ENCODE peak calls at places on chromosomes 12 and 14, in six cellular contexts. T is cardiac muscle cell, M is activated T-helper 1 cell treated with Interleukin-2 at 50 U/mL for 16 hours, U is NCI-H187, D is neural crest cell, N is psoas muscle. F is an unnamed sample.

GRCh38 chr14:36293824-36294223 is 26.6 kb downstream of the MBIP start:
- DNase-seq in T (peak), M (no peak), U (no peak), D (no peak), N (no peak), F (no peak)

GRCh38 chr12:53222170-53223005 is 9.6 kb downstream of the RARG start:
- DNase-seq in T (no peak), M (no peak), U (no peak), D (no peak), N (no peak), F (no peak)

GRCh38 chr12:51009038-51009437 is 17.1 kb downstream of the SLC11A2 start:
- DNase-seq in T (peak), M (peak), U (no peak), D (no peak), N (peak), F (peak)

GRCh38 chr12:64990991-64991570 is 130.0 kb downstream of the WIF1 start:
- DNase-seq in T (no peak), M (no peak), U (no peak), D (no peak), N (no peak), F (no peak)

GRCh38 chr12:93894391-93895095 is 217.4 kb downstream of the CRADD start:
- DNase-seq in T (peak), M (no peak), U (peak), D (no peak), N (peak), F (peak)

GRCh38 chr14:93013368-93013719 is 90.4 kb downstream of the CHGA start:
- DNase-seq in T (peak), M (no peak), U (no peak), D (no peak), N (no peak), F (no peak)

GRCh38 chr14:100664841-100665425 is 61.8 kb upstream of the DLK1 start:
- DNase-seq in T (peak), M (no peak), U (no peak), D (no peak), N (peak), F (peak)

GRCh38 chr12:53939141-53940108 is 794 bp downstream of the HOXC13 start:
- DNase-seq in T (peak), M (no peak), U (no peak), D (no peak), N (peak), F (no peak)

GRCh38 chr12:96606134-96606533 is 116.8 kb downstream of the CFAP54 start:
- DNase-seq in T (no peak), M (no peak), U (no peak), D (no peak), N (no peak), F (no peak)

GRCh38 chr12:27571463-27571862 is 47.5 kb downstream of the PPFIBP1 start:
- DNase-seq in T (peak), M (no peak), U (no peak), D (no peak), N (no peak), F (no peak)

GRCh38 chr12:97386133-97386581 is 76.4 kb upstream of the RMST start:
- DNase-seq in T (no peak), M (no peak), U (no peak), D (no peak), N (no peak), F (no peak)

GRCh38 chr14:60266021-60266937 is 17.3 kb downstream of the PPM1A start:
- DNase-seq in T (peak), M (no peak), U (no peak), D (no peak), N (no peak), F (no peak)

GRCh38 chr14:33938131-33938949 is 12.5 kb downstream of the EGLN3 start:
- DNase-seq in T (peak), M (no peak), U (peak), D (peak), N (peak), F (peak)

GRCh38 chr14:74616507-74616906 is 4.5 kb upstream of the LTBP2 start:
- DNase-seq in T (peak), M (no peak), U (no peak), D (no peak), N (peak), F (no peak)

GRCh38 chr14:32259368-32260013 is 56.4 kb upstream of the RNU6-8 start:
- DNase-seq in T (peak), M (no peak), U (no peak), D (no peak), N (no peak), F (no peak)

GRCh38 chr12:1776139-1776975 is 44.0 kb upstream of the LRTM2 start:
- DNase-seq in T (peak), M (no peak), U (no peak), D (no peak), N (no peak), F (no peak)

GRCh38 chr14:55354500-55354899 is 57.1 kb downstream of the ATG14 start:
- DNase-seq in T (peak), M (peak), U (no peak), D (peak), N (no peak), F (peak)

GRCh38 chr12:22527999-22528398 is 16.3 kb downstream of the C2CD5 start:
- DNase-seq in T (peak), M (no peak), U (no peak), D (no peak), N (no peak), F (no peak)

GRCh38 chr14:99899578-99900178 is 106.5 kb downstream of the EML1 start:
- DNase-seq in T (peak), M (no peak), U (no peak), D (no peak), N (no peak), F (no peak)

F was measured in heart left ventricle.